ENCODE peak calls at places on chromosome 2, in eight cellular contexts. One of them, this sample, is unnamed.

GRCh38 chr2:115364078-115364477 is 921.6 kb downstream of the DPP10 start:
- DNase-seq in PC-3: no peak
- DNase-seq in CD8-positive, alpha-beta memory T cell: no peak
- DNase-seq in cardiac muscle cell: no peak
- DNase-seq in CD4-positive, alpha-beta T cell: no peak
- DNase-seq in kidney epithelial cell: no peak
- DNase-seq in naive thymus-derived CD4-positive, alpha-beta T cell: no peak
- DNase-seq in adrenal gland: no peak
- DNase-seq in this sample: no peak

GRCh38 chr2:57497489-57498096 is 549.0 kb upstream of the VRK2 start:
- DNase-seq in CD4-positive, alpha-beta T cell: no peak
- DNase-seq in cardiac muscle cell: peak; percentile 78
- DNase-seq in CD8-positive, alpha-beta memory T cell: no peak
- DNase-seq in adrenal gland: peak; percentile 43
- DNase-seq in kidney epithelial cell: no peak
- DNase-seq in PC-3: peak; percentile 73
- DNase-seq in naive thymus-derived CD4-positive, alpha-beta T cell: peak; percentile 10
- DNase-seq in this sample: peak; percentile 36

GRCh38 chr2:135963841-135964240 is 21.6 kb downstream of the DARS1 start:
- DNase-seq in cardiac muscle cell: no peak
- DNase-seq in CD8-positive, alpha-beta memory T cell: no peak
- DNase-seq in PC-3: no peak
- DNase-seq in CD4-positive, alpha-beta T cell: no peak
- DNase-seq in naive thymus-derived CD4-positive, alpha-beta T cell: no peak
- DNase-seq in adrenal gland: no peak
- DNase-seq in kidney epithelial cell: no peak
- DNase-seq in this sample: peak; percentile 85

GRCh38 chr2:30709516-30709915 is 97.7 kb downstream of the CAPN13 start:
- DNase-seq in PC-3: no peak
- DNase-seq in CD4-positive, alpha-beta T cell: no peak
- DNase-seq in naive thymus-derived CD4-positive, alpha-beta T cell: no peak
- DNase-seq in adrenal gland: no peak
- DNase-seq in kidney epithelial cell: no peak
- DNase-seq in CD8-positive, alpha-beta memory T cell: no peak
- DNase-seq in cardiac muscle cell: no peak
- DNase-seq in this sample: no peak

GRCh38 chr2:218402911-218403411 is 3.3 kb downstream of the CTDSP1 start:
- DNase-seq in naive thymus-derived CD4-positive, alpha-beta T cell: no peak
- DNase-seq in PC-3: no peak
- DNase-seq in CD4-positive, alpha-beta T cell: no peak
- DNase-seq in adrenal gland: no peak
- DNase-seq in kidney epithelial cell: no peak
- DNase-seq in CD8-positive, alpha-beta memory T cell: no peak
- DNase-seq in cardiac muscle cell: no peak
- DNase-seq in this sample: no peak

GRCh38 chr2:65788556-65788955 is 356.2 kb upstream of the SPRED2 start:
- DNase-seq in adrenal gland: no peak
- DNase-seq in cardiac muscle cell: no peak
- DNase-seq in PC-3: no peak
- DNase-seq in kidney epithelial cell: no peak
- DNase-seq in CD8-positive, alpha-beta memory T cell: no peak
- DNase-seq in naive thymus-derived CD4-positive, alpha-beta T cell: no peak
- DNase-seq in CD4-positive, alpha-beta T cell: no peak
- DNase-seq in this sample: no peak

GRCh38 chr2:37679072-37679695 is 7.7 kb upstream of the CDC42EP3 start:
- DNase-seq in adrenal gland: no peak
- DNase-seq in CD4-positive, alpha-beta T cell: no peak
- DNase-seq in naive thymus-derived CD4-positive, alpha-beta T cell: no peak
- DNase-seq in kidney epithelial cell: no peak
- DNase-seq in CD8-positive, alpha-beta memory T cell: no peak
- DNase-seq in PC-3: peak; percentile 39
- DNase-seq in cardiac muscle cell: no peak
- DNase-seq in this sample: no peak

GRCh38 chr2:44952806-44953685 is 11.5 kb downstream of the SIX3 start:
- DNase-seq in kidney epithelial cell: no peak
- DNase-seq in CD8-positive, alpha-beta memory T cell: no peak
- DNase-seq in naive thymus-derived CD4-positive, alpha-beta T cell: no peak
- DNase-seq in PC-3: no peak
- DNase-seq in cardiac muscle cell: no peak
- DNase-seq in adrenal gland: no peak
- DNase-seq in CD4-positive, alpha-beta T cell: no peak
- DNase-seq in this sample: no peak

GRCh38 chr2:20507166-20507692 is 60.4 kb downstream of the RHOB start:
- DNase-seq in naive thymus-derived CD4-positive, alpha-beta T cell: no peak
- DNase-seq in CD8-positive, alpha-beta memory T cell: no peak
- DNase-seq in adrenal gland: no peak
- DNase-seq in PC-3: peak; percentile 37
- DNase-seq in cardiac muscle cell: no peak
- DNase-seq in CD4-positive, alpha-beta T cell: no peak
- DNase-seq in kidney epithelial cell: no peak
- DNase-seq in this sample: no peak

GRCh38 chr2:138274421-138275291 is 226.9 kb upstream of the SPOPL start:
- DNase-seq in kidney epithelial cell: no peak
- DNase-seq in naive thymus-derived CD4-positive, alpha-beta T cell: no peak
- DNase-seq in cardiac muscle cell: no peak
- DNase-seq in CD8-positive, alpha-beta memory T cell: no peak
- DNase-seq in CD4-positive, alpha-beta T cell: no peak
- DNase-seq in PC-3: peak; percentile 89
- DNase-seq in adrenal gland: no peak
- DNase-seq in this sample: peak; percentile 74

GRCh38 chr2:229363126-229363814 is 92.2 kb upstream of the PID1 start:
- DNase-seq in cardiac muscle cell: no peak
- DNase-seq in adrenal gland: no peak
- DNase-seq in naive thymus-derived CD4-positive, alpha-beta T cell: no peak
- DNase-seq in PC-3: peak; percentile 40
- DNase-seq in kidney epithelial cell: no peak
- DNase-seq in CD8-positive, alpha-beta memory T cell: no peak
- DNase-seq in CD4-positive, alpha-beta T cell: no peak
- DNase-seq in this sample: peak; percentile 86

GRCh38 chr2:176085120-176085788 is 1.5 kb upstream of the EVX2 start:
- DNase-seq in kidney epithelial cell: no peak
- DNase-seq in cardiac muscle cell: no peak
- DNase-seq in CD4-positive, alpha-beta T cell: no peak
- DNase-seq in PC-3: no peak
- DNase-seq in naive thymus-derived CD4-positive, alpha-beta T cell: no peak
- DNase-seq in adrenal gland: no peak
- DNase-seq in CD8-positive, alpha-beta memory T cell: no peak
- DNase-seq in this sample: no peak

GRCh38 chr2:178873912-178874311 is 66.7 kb upstream of the TTN start:
- DNase-seq in CD8-positive, alpha-beta memory T cell: no peak
- DNase-seq in kidney epithelial cell: no peak
- DNase-seq in adrenal gland: no peak
- DNase-seq in CD4-positive, alpha-beta T cell: no peak
- DNase-seq in cardiac muscle cell: no peak
- DNase-seq in PC-3: peak; percentile 65
- DNase-seq in naive thymus-derived CD4-positive, alpha-beta T cell: no peak
- DNase-seq in this sample: peak; percentile 30

GRCh38 chr2:116413659-116414058 is 1400.8 kb upstream of the DDX18 start:
- DNase-seq in naive thymus-derived CD4-positive, alpha-beta T cell: no peak
- DNase-seq in adrenal gland: no peak
- DNase-seq in PC-3: no peak
- DNase-seq in CD8-positive, alpha-beta memory T cell: no peak
- DNase-seq in CD4-positive, alpha-beta T cell: no peak
- DNase-seq in cardiac muscle cell: no peak
- DNase-seq in kidney epithelial cell: no peak
- DNase-seq in this sample: no peak

GRCh38 chr2:161954103-161954502 is 119.9 kb downstream of the DPP4 start:
- DNase-seq in CD4-positive, alpha-beta T cell: no peak
- DNase-seq in PC-3: no peak
- DNase-seq in adrenal gland: no peak
- DNase-seq in kidney epithelial cell: no peak
- DNase-seq in naive thymus-derived CD4-positive, alpha-beta T cell: peak; percentile 79
- DNase-seq in cardiac muscle cell: no peak
- DNase-seq in CD8-positive, alpha-beta memory T cell: peak; percentile 72
- DNase-seq in this sample: no peak

GRCh38 chr2:217996345-217996744 is 6.5 kb downstream of the TNS1 start:
- DNase-seq in CD4-positive, alpha-beta T cell: no peak
- DNase-seq in PC-3: peak; percentile 55
- DNase-seq in CD8-positive, alpha-beta memory T cell: no peak
- DNase-seq in cardiac muscle cell: no peak
- DNase-seq in adrenal gland: peak; percentile 82
- DNase-seq in naive thymus-derived CD4-positive, alpha-beta T cell: no peak
- DNase-seq in kidney epithelial cell: no peak
- DNase-seq in this sample: peak; percentile 71

GRCh38 chr2:219073413-219074129 is 12.8 kb upstream of the IHH start:
- DNase-seq in adrenal gland: peak; percentile 36
- DNase-seq in CD4-positive, alpha-beta T cell: no peak
- DNase-seq in naive thymus-derived CD4-positive, alpha-beta T cell: no peak
- DNase-seq in PC-3: peak; percentile 83
- DNase-seq in cardiac muscle cell: peak; percentile 88
- DNase-seq in CD8-positive, alpha-beta memory T cell: no peak
- DNase-seq in kidney epithelial cell: peak; percentile 26
- DNase-seq in this sample: peak; percentile 52

GRCh38 chr2:18214936-18215335 is 336.5 kb downstream of the KCNS3 start:
- DNase-seq in kidney epithelial cell: peak; percentile 12
- DNase-seq in CD8-positive, alpha-beta memory T cell: no peak
- DNase-seq in CD4-positive, alpha-beta T cell: no peak
- DNase-seq in naive thymus-derived CD4-positive, alpha-beta T cell: no peak
- DNase-seq in adrenal gland: no peak
- DNase-seq in PC-3: peak; percentile 12
- DNase-seq in cardiac muscle cell: no peak
- DNase-seq in this sample: peak; percentile 72

GRCh38 chr2:32691678-32692077 is 63.8 kb downstream of the TTC27 start:
- DNase-seq in PC-3: peak; percentile 81
- DNase-seq in CD8-positive, alpha-beta memory T cell: no peak
- DNase-seq in cardiac muscle cell: no peak
- DNase-seq in naive thymus-derived CD4-positive, alpha-beta T cell: no peak
- DNase-seq in CD4-positive, alpha-beta T cell: no peak
- DNase-seq in kidney epithelial cell: no peak
- DNase-seq in adrenal gland: no peak
- DNase-seq in this sample: no peak

GRCh38 chr2:203346624-203347023 is 18.4 kb downstream of the ABI2 start:
- DNase-seq in naive thymus-derived CD4-positive, alpha-beta T cell: no peak
- DNase-seq in adrenal gland: no peak
- DNase-seq in PC-3: no peak
- DNase-seq in kidney epithelial cell: no peak
- DNase-seq in CD8-positive, alpha-beta memory T cell: no peak
- DNase-seq in CD4-positive, alpha-beta T cell: no peak
- DNase-seq in cardiac muscle cell: no peak
- DNase-seq in this sample: no peak

GRCh38 chr2:71690231-71690834 is 237.0 kb downstream of the DYSF start:
- DNase-seq in kidney epithelial cell: no peak
- DNase-seq in PC-3: no peak
- DNase-seq in CD8-positive, alpha-beta memory T cell: no peak
- DNase-seq in cardiac muscle cell: no peak
- DNase-seq in adrenal gland: no peak
- DNase-seq in naive thymus-derived CD4-positive, alpha-beta T cell: no peak
- DNase-seq in CD4-positive, alpha-beta T cell: no peak
- DNase-seq in this sample: no peak

GRCh38 chr2:50476174-50476573 is 555.8 kb downstream of the NRXN1 start:
- DNase-seq in CD8-positive, alpha-beta memory T cell: no peak
- DNase-seq in naive thymus-derived CD4-positive, alpha-beta T cell: no peak
- DNase-seq in adrenal gland: no peak
- DNase-seq in kidney epithelial cell: no peak
- DNase-seq in PC-3: no peak
- DNase-seq in cardiac muscle cell: no peak
- DNase-seq in CD4-positive, alpha-beta T cell: no peak
- DNase-seq in this sample: peak; percentile 15

GRCh38 chr2:7338961-7339360 is 421.7 kb downstream of the RNF144A start:
- DNase-seq in PC-3: no peak
- DNase-seq in CD4-positive, alpha-beta T cell: no peak
- DNase-seq in naive thymus-derived CD4-positive, alpha-beta T cell: no peak
- DNase-seq in adrenal gland: no peak
- DNase-seq in kidney epithelial cell: no peak
- DNase-seq in cardiac muscle cell: no peak
- DNase-seq in CD8-positive, alpha-beta memory T cell: no peak
- DNase-seq in this sample: peak; percentile 63

GRCh38 chr2:240655931-240656886 is 26.5 kb downstream of the AQP12B start:
- DNase-seq in kidney epithelial cell: no peak
- DNase-seq in CD8-positive, alpha-beta memory T cell: no peak
- DNase-seq in naive thymus-derived CD4-positive, alpha-beta T cell: no peak
- DNase-seq in adrenal gland: no peak
- DNase-seq in PC-3: peak; percentile 11
- DNase-seq in CD4-positive, alpha-beta T cell: no peak
- DNase-seq in cardiac muscle cell: no peak
- DNase-seq in this sample: peak; percentile 3

GRCh38 chr2:106095478-106096392 is 98.4 kb downstream of the UXS1 start:
- DNase-seq in CD4-positive, alpha-beta T cell: peak; percentile 85
- DNase-seq in kidney epithelial cell: no peak
- DNase-seq in PC-3: no peak
- DNase-seq in adrenal gland: no peak
- DNase-seq in CD8-positive, alpha-beta memory T cell: peak; percentile 90
- DNase-seq in cardiac muscle cell: no peak
- DNase-seq in naive thymus-derived CD4-positive, alpha-beta T cell: peak; percentile 90
- DNase-seq in this sample: no peak

GRCh38 chr2:196290149-196290548 is 118.8 kb upstream of the STK17B start:
- DNase-seq in kidney epithelial cell: no peak
- DNase-seq in naive thymus-derived CD4-positive, alpha-beta T cell: no peak
- DNase-seq in adrenal gland: no peak
- DNase-seq in CD8-positive, alpha-beta memory T cell: no peak
- DNase-seq in cardiac muscle cell: no peak
- DNase-seq in CD4-positive, alpha-beta T cell: no peak
- DNase-seq in PC-3: no peak
- DNase-seq in this sample: peak; percentile 62

GRCh38 chr2:158724803-158725271 is 70.3 kb upstream of the DAPL1 start:
- DNase-seq in naive thymus-derived CD4-positive, alpha-beta T cell: no peak
- DNase-seq in PC-3: peak; percentile 93
- DNase-seq in CD4-positive, alpha-beta T cell: no peak
- DNase-seq in adrenal gland: no peak
- DNase-seq in CD8-positive, alpha-beta memory T cell: no peak
- DNase-seq in kidney epithelial cell: no peak
- DNase-seq in cardiac muscle cell: no peak
- DNase-seq in this sample: peak; percentile 56

GRCh38 chr2:14634223-14634884 is 1.8 kb downstream of the LRATD1 start:
- DNase-seq in kidney epithelial cell: peak; percentile 44
- DNase-seq in PC-3: peak; percentile 91
- DNase-seq in cardiac muscle cell: peak; percentile 89
- DNase-seq in CD8-positive, alpha-beta memory T cell: no peak
- DNase-seq in naive thymus-derived CD4-positive, alpha-beta T cell: no peak
- DNase-seq in adrenal gland: peak; percentile 79
- DNase-seq in CD4-positive, alpha-beta T cell: no peak
- DNase-seq in this sample: peak; percentile 79
- H3K27me3 ChIP-seq in kidney epithelial cell: no peaks in the 10 kb centered on the region
- H3K27me3 ChIP-seq in PC-3: no peaks in the 10 kb centered on the region
- H3K27me3 ChIP-seq in cardiac muscle cell: peaks cover 97% of the 10 kb centered on the region
- H3K27me3 ChIP-seq in CD8-positive, alpha-beta memory T cell: peaks cover 13% of the 10 kb centered on the region
- H3K27me3 ChIP-seq in naive thymus-derived CD4-positive, alpha-beta T cell: no peaks in the 10 kb centered on the region
- H3K27me3 ChIP-seq in adrenal gland: peaks cover 4% of the 10 kb centered on the region
- H3K27me3 ChIP-seq in CD4-positive, alpha-beta T cell: peaks cover 69% of the 10 kb centered on the region
- H3K27me3 ChIP-seq in this sample: no peaks in the 10 kb centered on the region

GRCh38 chr2:1747065-1747941 is 3.0 kb upstream of the PXDN start:
- DNase-seq in PC-3: no peak
- DNase-seq in CD4-positive, alpha-beta T cell: no peak
- DNase-seq in kidney epithelial cell: no peak
- DNase-seq in naive thymus-derived CD4-positive, alpha-beta T cell: no peak
- DNase-seq in cardiac muscle cell: no peak
- DNase-seq in CD8-positive, alpha-beta memory T cell: no peak
- DNase-seq in adrenal gland: no peak
- DNase-seq in this sample: no peak
- H3K27me3 ChIP-seq in PC-3: no peaks in the 10 kb centered on the region
- H3K27me3 ChIP-seq in CD4-positive, alpha-beta T cell: peaks cover 6% of the 10 kb centered on the region
- H3K27me3 ChIP-seq in kidney epithelial cell: peaks cover 2% of the 10 kb centered on the region
- H3K27me3 ChIP-seq in naive thymus-derived CD4-positive, alpha-beta T cell: no peaks in the 10 kb centered on the region
- H3K27me3 ChIP-seq in cardiac muscle cell: peaks cover 11% of the 10 kb centered on the region
- H3K27me3 ChIP-seq in CD8-positive, alpha-beta memory T cell: no peaks in the 10 kb centered on the region
- H3K27me3 ChIP-seq in adrenal gland: no peaks in the 10 kb centered on the region
- H3K27me3 ChIP-seq in this sample: peaks cover 4% of the 10 kb centered on the region

GRCh38 chr2:127373362-127374083 is 14.3 kb downstream of the MAP3K2 start:
- DNase-seq in cardiac muscle cell: no peak
- DNase-seq in adrenal gland: no peak
- DNase-seq in kidney epithelial cell: no peak
- DNase-seq in naive thymus-derived CD4-positive, alpha-beta T cell: no peak
- DNase-seq in PC-3: no peak
- DNase-seq in CD8-positive, alpha-beta memory T cell: no peak
- DNase-seq in CD4-positive, alpha-beta T cell: no peak
- DNase-seq in this sample: no peak
- H3K27me3 ChIP-seq in cardiac muscle cell: no peaks in the 10 kb centered on the region
- H3K27me3 ChIP-seq in adrenal gland: no peaks in the 10 kb centered on the region
- H3K27me3 ChIP-seq in kidney epithelial cell: no peaks in the 10 kb centered on the region
- H3K27me3 ChIP-seq in naive thymus-derived CD4-positive, alpha-beta T cell: no peaks in the 10 kb centered on the region
- H3K27me3 ChIP-seq in PC-3: no peaks in the 10 kb centered on the region
- H3K27me3 ChIP-seq in CD8-positive, alpha-beta memory T cell: no peaks in the 10 kb centered on the region
- H3K27me3 ChIP-seq in CD4-positive, alpha-beta T cell: no peaks in the 10 kb centered on the region
- H3K27me3 ChIP-seq in this sample: no peaks in the 10 kb centered on the region

GRCh38 chr2:54468643-54469042 is 12.5 kb downstream of the SPTBN1 start:
- DNase-seq in adrenal gland: no peak
- DNase-seq in PC-3: no peak
- DNase-seq in cardiac muscle cell: no peak
- DNase-seq in CD4-positive, alpha-beta T cell: no peak
- DNase-seq in CD8-positive, alpha-beta memory T cell: no peak
- DNase-seq in naive thymus-derived CD4-positive, alpha-beta T cell: no peak
- DNase-seq in kidney epithelial cell: no peak
- DNase-seq in this sample: no peak
- H3K27me3 ChIP-seq in adrenal gland: no peaks in the 10 kb centered on the region
- H3K27me3 ChIP-seq in PC-3: no peaks in the 10 kb centered on the region
- H3K27me3 ChIP-seq in cardiac muscle cell: no peaks in the 10 kb centered on the region
- H3K27me3 ChIP-seq in CD4-positive, alpha-beta T cell: no peaks in the 10 kb centered on the region
- H3K27me3 ChIP-seq in CD8-positive, alpha-beta memory T cell: no peaks in the 10 kb centered on the region
- H3K27me3 ChIP-seq in naive thymus-derived CD4-positive, alpha-beta T cell: no peaks in the 10 kb centered on the region
- H3K27me3 ChIP-seq in kidney epithelial cell: no peaks in the 10 kb centered on the region
- H3K27me3 ChIP-seq in this sample: no peaks in the 10 kb centered on the region